ENCODE peak calls at places on chromosome 7, in eight cellular contexts. One of them, this sample, is unnamed.

GRCh38 chr7:98968621-98969020 is 90.3 kb downstream of the TRRAP start:
- DNase-seq in GM12878: no peak
- DNase-seq in HCT116: no peak
- DNase-seq in Panc1: no peak
- DNase-seq in endothelial cell of umbilical vein: no peak
- DNase-seq in H1: no peak
- DNase-seq in HL-60: no peak
- DNase-seq in prostate gland: no peak
- DNase-seq in this sample: no peak

GRCh38 chr7:131826960-131827359 is 270.5 kb upstream of the PODXL start:
- DNase-seq in GM12878: no peak
- DNase-seq in HCT116: no peak
- DNase-seq in Panc1: no peak
- DNase-seq in endothelial cell of umbilical vein: no peak
- DNase-seq in H1: no peak
- DNase-seq in HL-60: no peak
- DNase-seq in prostate gland: no peak
- DNase-seq in this sample: no peak

GRCh38 chr7:12028508-12028907 is 182.6 kb upstream of the TMEM106B start:
- DNase-seq in GM12878: no peak
- DNase-seq in HCT116: no peak
- DNase-seq in Panc1: no peak
- DNase-seq in endothelial cell of umbilical vein: no peak
- DNase-seq in H1: no peak
- DNase-seq in HL-60: no peak
- DNase-seq in prostate gland: no peak
- DNase-seq in this sample: no peak

GRCh38 chr7:105087981-105088380 is 74.0 kb downstream of the KMT2E start:
- DNase-seq in GM12878: no peak
- DNase-seq in HCT116: no peak
- DNase-seq in Panc1: no peak
- DNase-seq in endothelial cell of umbilical vein: no peak
- DNase-seq in H1: no peak
- DNase-seq in HL-60: no peak
- DNase-seq in prostate gland: no peak
- DNase-seq in this sample: no peak

GRCh38 chr7:26081627-26082026 is 70.4 kb upstream of the NFE2L3 start:
- DNase-seq in GM12878: no peak
- DNase-seq in HCT116: no peak
- DNase-seq in Panc1: no peak
- DNase-seq in endothelial cell of umbilical vein: no peak
- DNase-seq in H1: no peak
- DNase-seq in HL-60: no peak
- DNase-seq in prostate gland: no peak
- DNase-seq in this sample: no peak

GRCh38 chr7:69412331-69413146 is 185.7 kb upstream of the AUTS2 start:
- DNase-seq in GM12878: no peak
- DNase-seq in HCT116: no peak
- DNase-seq in Panc1: peak; percentile 18
- DNase-seq in endothelial cell of umbilical vein: no peak
- DNase-seq in H1: no peak
- DNase-seq in HL-60: peak; percentile 53
- DNase-seq in prostate gland: no peak
- DNase-seq in this sample: no peak

GRCh38 chr7:46034056-46034768 is 113.1 kb upstream of the IGFBP3 start:
- DNase-seq in GM12878: no peak
- DNase-seq in HCT116: no peak
- DNase-seq in Panc1: no peak
- DNase-seq in endothelial cell of umbilical vein: no peak
- DNase-seq in H1: no peak
- DNase-seq in HL-60: no peak
- DNase-seq in prostate gland: no peak
- DNase-seq in this sample: no peak

GRCh38 chr7:92584953-92585352 is 5.2 kb downstream of the FAM133B start:
- DNase-seq in GM12878: no peak
- DNase-seq in HCT116: no peak
- DNase-seq in Panc1: no peak
- DNase-seq in endothelial cell of umbilical vein: peak; percentile 3
- DNase-seq in H1: no peak
- DNase-seq in HL-60: no peak
- DNase-seq in prostate gland: no peak
- DNase-seq in this sample: no peak

GRCh38 chr7:35787925-35788324 is 12.9 kb upstream of the SEPTIN7 start:
- DNase-seq in GM12878: no peak
- DNase-seq in HCT116: no peak
- DNase-seq in Panc1: no peak
- DNase-seq in endothelial cell of umbilical vein: no peak
- DNase-seq in H1: no peak
- DNase-seq in HL-60: no peak
- DNase-seq in prostate gland: no peak
- DNase-seq in this sample: no peak

GRCh38 chr7:111400088-111400487 is 162.2 kb downstream of the IMMP2L start:
- DNase-seq in GM12878: no peak
- DNase-seq in HCT116: no peak
- DNase-seq in Panc1: no peak
- DNase-seq in endothelial cell of umbilical vein: no peak
- DNase-seq in H1: no peak
- DNase-seq in HL-60: no peak
- DNase-seq in prostate gland: no peak
- DNase-seq in this sample: no peak

GRCh38 chr7:14988941-14989340 is 86.4 kb upstream of the DGKB start:
- DNase-seq in GM12878: no peak
- DNase-seq in HCT116: no peak
- DNase-seq in Panc1: no peak
- DNase-seq in endothelial cell of umbilical vein: no peak
- DNase-seq in H1: no peak
- DNase-seq in HL-60: no peak
- DNase-seq in prostate gland: no peak
- DNase-seq in this sample: no peak

GRCh38 chr7:67406941-67407340 is 410.3 kb downstream of the TYW1 start:
- DNase-seq in GM12878: no peak
- DNase-seq in HCT116: no peak
- DNase-seq in Panc1: no peak
- DNase-seq in endothelial cell of umbilical vein: no peak
- DNase-seq in H1: no peak
- DNase-seq in HL-60: no peak
- DNase-seq in prostate gland: peak; percentile 34
- DNase-seq in this sample: no peak

GRCh38 chr7:37354661-37355131 is 94.0 kb downstream of the ELMO1 start:
- DNase-seq in GM12878: no peak
- DNase-seq in HCT116: no peak
- DNase-seq in Panc1: no peak
- DNase-seq in endothelial cell of umbilical vein: peak; percentile 98
- DNase-seq in H1: no peak
- DNase-seq in HL-60: peak; percentile 94
- DNase-seq in prostate gland: no peak
- DNase-seq in this sample: no peak

GRCh38 chr7:98534493-98534892 is 82.6 kb upstream of the NPTX2 start:
- DNase-seq in GM12878: no peak
- DNase-seq in HCT116: no peak
- DNase-seq in Panc1: no peak
- DNase-seq in endothelial cell of umbilical vein: no peak
- DNase-seq in H1: no peak
- DNase-seq in HL-60: no peak
- DNase-seq in prostate gland: no peak
- DNase-seq in this sample: no peak

GRCh38 chr7:148882192-148882591 is 1.9 kb downstream of the EZH2 start:
- DNase-seq in GM12878: no peak
- DNase-seq in HCT116: no peak
- DNase-seq in Panc1: no peak
- DNase-seq in endothelial cell of umbilical vein: no peak
- DNase-seq in H1: no peak
- DNase-seq in HL-60: no peak
- DNase-seq in prostate gland: no peak
- DNase-seq in this sample: no peak
- TF ChIP-seq POLR2AphosphoS5 in GM12878: no peak
- TF ChIP-seq POLR2AphosphoS5 in HCT116: no peak
- TF ChIP-seq POLR2AphosphoS5 in Panc1: no peak
- TF ChIP-seq POLR2AphosphoS5 in endothelial cell of umbilical vein: no peak
- TF ChIP-seq POLR2AphosphoS5 in H1: no peak
- TF ChIP-seq POLR2AphosphoS5 in HL-60: no peak
- TF ChIP-seq POLR2AphosphoS5 in prostate gland: no peak
- TF ChIP-seq POLR2AphosphoS5 in this sample: no peak

DNA sequence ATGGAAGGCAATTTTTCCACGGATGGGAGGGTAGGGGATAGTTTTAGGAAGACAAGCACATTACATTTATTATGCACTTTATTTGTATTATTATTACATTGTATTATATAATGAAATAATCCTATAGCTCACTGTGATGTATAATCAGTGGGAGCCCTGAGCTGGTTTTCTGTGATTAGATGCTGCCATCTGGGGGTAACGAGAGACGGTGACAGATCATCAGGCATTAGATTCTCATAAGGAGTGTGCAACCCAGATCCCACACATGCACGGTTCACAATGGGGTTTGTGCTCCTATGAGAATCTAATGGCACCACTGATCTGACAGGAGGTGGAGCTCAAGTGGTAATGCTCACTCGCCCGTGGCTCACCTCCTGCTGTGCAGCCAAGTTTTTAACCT is 103.9 kb upstream of the STK17A start:
- DNase-seq in GM12878: no peak
- DNase-seq in HCT116: no peak
- DNase-seq in Panc1: no peak
- DNase-seq in endothelial cell of umbilical vein: no peak
- DNase-seq in H1: no peak
- DNase-seq in HL-60: no peak
- DNase-seq in prostate gland: no peak
- DNase-seq in this sample: no peak
- TF ChIP-seq CTCF in GM12878: no peak
- TF ChIP-seq CTCF in HCT116: no peak
- TF ChIP-seq CTCF in Panc1: peak; percentile 35
- TF ChIP-seq CTCF in endothelial cell of umbilical vein: no peak
- TF ChIP-seq CTCF in H1: no peak
- TF ChIP-seq CTCF in HL-60: no peak
- TF ChIP-seq CTCF in prostate gland: no peak
- TF ChIP-seq CTCF in this sample: no peak

GRCh38 chr7:120717166-120717565 is 140.8 kb downstream of the TSPAN12 start:
- DNase-seq in GM12878: no peak
- DNase-seq in HCT116: no peak
- DNase-seq in Panc1: no peak
- DNase-seq in endothelial cell of umbilical vein: no peak
- DNase-seq in H1: no peak
- DNase-seq in HL-60: no peak
- DNase-seq in prostate gland: no peak
- DNase-seq in this sample: no peak
- TF ChIP-seq POLR2AphosphoS5 in GM12878: no peak
- TF ChIP-seq POLR2AphosphoS5 in HCT116: no peak
- TF ChIP-seq POLR2AphosphoS5 in Panc1: no peak
- TF ChIP-seq POLR2AphosphoS5 in endothelial cell of umbilical vein: no peak
- TF ChIP-seq POLR2AphosphoS5 in H1: no peak
- TF ChIP-seq POLR2AphosphoS5 in HL-60: no peak
- TF ChIP-seq POLR2AphosphoS5 in prostate gland: no peak
- TF ChIP-seq POLR2AphosphoS5 in this sample: no peak

GRCh38 chr7:84193787-84194186 is 802 bp downstream of the SEMA3A start:
- DNase-seq in GM12878: no peak
- DNase-seq in HCT116: no peak
- DNase-seq in Panc1: no peak
- DNase-seq in endothelial cell of umbilical vein: peak; percentile 34
- DNase-seq in H1: no peak
- DNase-seq in HL-60: no peak
- DNase-seq in prostate gland: no peak
- DNase-seq in this sample: no peak

GRCh38 chr7:84196007-84196551 is 1.5 kb upstream of the SEMA3A start:
- DNase-seq in GM12878: no peak
- DNase-seq in HCT116: no peak
- DNase-seq in Panc1: no peak
- DNase-seq in endothelial cell of umbilical vein: no peak
- DNase-seq in H1: no peak
- DNase-seq in HL-60: no peak
- DNase-seq in prostate gland: no peak
- DNase-seq in this sample: no peak

GRCh38 chr7:84191842-84192241 is 2.7 kb downstream of the SEMA3A start:
- DNase-seq in GM12878: no peak
- DNase-seq in HCT116: no peak
- DNase-seq in Panc1: no peak
- DNase-seq in endothelial cell of umbilical vein: peak; percentile 55
- DNase-seq in H1: no peak
- DNase-seq in HL-60: no peak
- DNase-seq in prostate gland: no peak
- DNase-seq in this sample: no peak

GRCh38 chr7:84195295-84196006 is 862 bp upstream of the SEMA3A start:
- DNase-seq in GM12878: no peak
- DNase-seq in HCT116: no peak
- DNase-seq in Panc1: no peak
- DNase-seq in endothelial cell of umbilical vein: no peak
- DNase-seq in H1: no peak
- DNase-seq in HL-60: no peak
- DNase-seq in prostate gland: no peak
- DNase-seq in this sample: no peak

GRCh38 chr7:84194484-84195260 is at the start of gene SEMA3A:
- DNase-seq in GM12878: no peak
- DNase-seq in HCT116: peak; percentile 48
- DNase-seq in Panc1: no peak
- DNase-seq in endothelial cell of umbilical vein: peak; percentile 78
- DNase-seq in H1: no peak
- DNase-seq in HL-60: peak; percentile 12
- DNase-seq in prostate gland: peak; percentile 10
- DNase-seq in this sample: no peak
- TF ChIP-seq CTCF in GM12878: no peak
- TF ChIP-seq CTCF in HCT116: no peak
- TF ChIP-seq CTCF in Panc1: no peak
- TF ChIP-seq CTCF in endothelial cell of umbilical vein: no peak
- TF ChIP-seq CTCF in H1: no peak
- TF ChIP-seq CTCF in HL-60: no peak
- TF ChIP-seq CTCF in prostate gland: no peak
- TF ChIP-seq CTCF in this sample: peak; percentile 13

GRCh38 chr7:79652619-79653018 is 199.2 kb upstream of the MAGI2 start:
- DNase-seq in GM12878: no peak
- DNase-seq in HCT116: no peak
- DNase-seq in Panc1: no peak
- DNase-seq in endothelial cell of umbilical vein: no peak
- DNase-seq in H1: no peak
- DNase-seq in HL-60: no peak
- DNase-seq in prostate gland: no peak
- DNase-seq in this sample: no peak
- TF ChIP-seq POLR2AphosphoS5 in GM12878: no peak
- TF ChIP-seq POLR2AphosphoS5 in HCT116: no peak
- TF ChIP-seq POLR2AphosphoS5 in Panc1: no peak
- TF ChIP-seq POLR2AphosphoS5 in endothelial cell of umbilical vein: no peak
- TF ChIP-seq POLR2AphosphoS5 in H1: no peak
- TF ChIP-seq POLR2AphosphoS5 in HL-60: no peak
- TF ChIP-seq POLR2AphosphoS5 in prostate gland: no peak
- TF ChIP-seq POLR2AphosphoS5 in this sample: no peak